ENCODE peak calls at places on chromosomes 2 and 18, in six cellular contexts. Q, A, B, Y, N and W are unnamed samples.
A peak's percentile ranks its signal among the peaks of the same experiment; 100 is the strongest.

GRCh38 chr2:96325884-96326255 is 753 bp downstream of the ITPRIPL1 start:
- DNase-seq in N (no peak), Q (no peak), A (no peak), Y (no peak), B (no peak), W (no peak)

GRCh38 chr2:127576433-127577207 is 41.1 kb downstream of the MYO7B start:
- DNase-seq in Y (peak; percentile 62), B (peak; percentile 34), N (no peak), A (no peak), Q (no peak), W (peak; percentile 20)

GRCh38 chr18:68662779-68663178 is 52.1 kb downstream of the TMX3 start:
- DNase-seq in A (no peak), Y (peak; percentile 44), B (no peak), Q (no peak), N (no peak), W (peak; percentile 2)

GRCh38 chr2:41182961-41183360 is 731.1 kb upstream of the SLC8A1 start:
- DNase-seq in B (no peak), Q (no peak), Y (no peak), A (no peak), N (no peak), W (no peak)

GRCh38 chr2:74625658-74626425 is 22.3 kb downstream of the M1AP start:
- DNase-seq in Y (no peak), N (no peak), A (no peak), Q (no peak), B (no peak), W (no peak)

GRCh38 chr2:149483004-149483605 is 104.5 kb downstream of the MMADHC start:
- DNase-seq in B (no peak), Y (peak; percentile 26), Q (no peak), A (no peak), N (no peak), W (no peak)

GRCh38 chr2:61853086-61853847 is 593 bp downstream of the FAM161A start:
- DNase-seq in B (peak; percentile 23), N (peak; percentile 66), A (no peak), Q (no peak), Y (peak; percentile 16), W (peak; percentile 25)

GRCh38 chr18:48827321-48828200 is 123.2 kb downstream of the SMAD7 start:
- DNase-seq in Y (no peak), Q (no peak), N (no peak), B (no peak), A (peak; percentile 30), W (no peak)

GRCh38 chr2:241948901-241949735 is 79.6 kb downstream of the RTP5 start:
- DNase-seq in Y (no peak), N (no peak), Q (no peak), B (no peak), A (no peak), W (no peak)

GRCh38 chr18:35438480-35439234 is 59.1 kb downstream of the INO80C start:
- DNase-seq in Q (no peak), Y (peak; percentile 49), A (no peak), B (no peak), N (no peak), W (no peak)

GRCh38 chr2:97718942-97719341 is 5.6 kb downstream of the ZAP70 start:
- DNase-seq in B (no peak), N (no peak), Y (no peak), A (no peak), Q (no peak), W (no peak)